ENCODE peak calls at places on chromosomes 1 and 21, in nine cellular contexts. One of them, this sample, is unnamed.
A peak's percentile ranks its signal among the peaks of the same experiment; 100 is the strongest.

GRCh38 chr21:38263493-38263892 is 6.7 kb downstream of the KCNJ15 start:
- DNase-seq in coronary artery: no peak
- DNase-seq in renal cortical epithelial cell: peak; percentile 87
- DNase-seq in dorsolateral prefrontal cortex: no peak
- DNase-seq in progenitor cell of endocrine pancreas: no peak
- DNase-seq in C1 segment of cervical spinal cord: no peak
- DNase-seq in GDM1: no peak
- DNase-seq in right lobe of liver: no peak
- DNase-seq in hepatocyte: no peak
- DNase-seq in this sample: no peak

GRCh38 chr1:171487038-171487437 is 1.7 kb downstream of the PRRC2C start:
- DNase-seq in coronary artery: no peak
- DNase-seq in renal cortical epithelial cell: no peak
- DNase-seq in dorsolateral prefrontal cortex: no peak
- DNase-seq in progenitor cell of endocrine pancreas: no peak
- DNase-seq in C1 segment of cervical spinal cord: no peak
- DNase-seq in GDM1: no peak
- DNase-seq in right lobe of liver: no peak
- DNase-seq in hepatocyte: no peak
- DNase-seq in this sample: no peak

GRCh38 chr1:109975718-109976117 is 8.8 kb upstream of the AHCYL1 start:
- DNase-seq in coronary artery: no peak
- DNase-seq in renal cortical epithelial cell: peak; percentile 97
- DNase-seq in dorsolateral prefrontal cortex: no peak
- DNase-seq in progenitor cell of endocrine pancreas: no peak
- DNase-seq in C1 segment of cervical spinal cord: no peak
- DNase-seq in GDM1: no peak
- DNase-seq in right lobe of liver: no peak
- DNase-seq in hepatocyte: no peak
- DNase-seq in this sample: no peak

GRCh38 chr1:223204424-223204823 is 61.4 kb upstream of the TLR5 start:
- DNase-seq in coronary artery: peak; percentile 43
- DNase-seq in renal cortical epithelial cell: no peak
- DNase-seq in dorsolateral prefrontal cortex: no peak
- DNase-seq in progenitor cell of endocrine pancreas: no peak
- DNase-seq in C1 segment of cervical spinal cord: no peak
- DNase-seq in GDM1: no peak
- DNase-seq in right lobe of liver: no peak
- DNase-seq in hepatocyte: no peak
- DNase-seq in this sample: no peak

GRCh38 chr1:91736999-91737615 is 148.8 kb downstream of the TGFBR3 start:
- DNase-seq in coronary artery: no peak
- DNase-seq in renal cortical epithelial cell: peak; percentile 99
- DNase-seq in dorsolateral prefrontal cortex: no peak
- DNase-seq in progenitor cell of endocrine pancreas: peak; percentile 16
- DNase-seq in C1 segment of cervical spinal cord: no peak
- DNase-seq in GDM1: no peak
- DNase-seq in right lobe of liver: no peak
- DNase-seq in hepatocyte: peak; percentile 81
- DNase-seq in this sample: no peak

GRCh38 chr1:47338249-47339077 is 4.9 kb downstream of the CMPK1 start:
- DNase-seq in coronary artery: no peak
- DNase-seq in renal cortical epithelial cell: no peak
- DNase-seq in dorsolateral prefrontal cortex: no peak
- DNase-seq in progenitor cell of endocrine pancreas: no peak
- DNase-seq in C1 segment of cervical spinal cord: no peak
- DNase-seq in GDM1: no peak
- DNase-seq in right lobe of liver: no peak
- DNase-seq in hepatocyte: no peak
- DNase-seq in this sample: no peak

GRCh38 chr1:17189632-17190525 is 15.0 kb upstream of the PADI1 start:
- DNase-seq in coronary artery: peak; percentile 59
- DNase-seq in renal cortical epithelial cell: peak; percentile 93
- DNase-seq in dorsolateral prefrontal cortex: no peak
- DNase-seq in progenitor cell of endocrine pancreas: no peak
- DNase-seq in C1 segment of cervical spinal cord: no peak
- DNase-seq in GDM1: no peak
- DNase-seq in right lobe of liver: peak; percentile 33
- DNase-seq in hepatocyte: no peak
- DNase-seq in this sample: no peak

GRCh38 chr1:46039571-46040052 is 92.8 kb downstream of the PIK3R3 start:
- DNase-seq in coronary artery: no peak
- DNase-seq in renal cortical epithelial cell: peak; percentile 60
- DNase-seq in dorsolateral prefrontal cortex: no peak
- DNase-seq in progenitor cell of endocrine pancreas: no peak
- DNase-seq in C1 segment of cervical spinal cord: no peak
- DNase-seq in GDM1: no peak
- DNase-seq in right lobe of liver: peak; percentile 60
- DNase-seq in hepatocyte: no peak
- DNase-seq in this sample: no peak

GRCh38 chr1:22296701-22297591 is 154.0 kb upstream of the WNT4 start:
- DNase-seq in coronary artery: peak; percentile 43
- DNase-seq in renal cortical epithelial cell: no peak
- DNase-seq in dorsolateral prefrontal cortex: peak; percentile 8
- DNase-seq in progenitor cell of endocrine pancreas: no peak
- DNase-seq in C1 segment of cervical spinal cord: no peak
- DNase-seq in GDM1: no peak
- DNase-seq in right lobe of liver: peak; percentile 40
- DNase-seq in hepatocyte: no peak
- DNase-seq in this sample: no peak

GRCh38 chr1:171664976-171665375 is 12.5 kb upstream of the MYOC start:
- DNase-seq in coronary artery: no peak
- DNase-seq in renal cortical epithelial cell: peak; percentile 80
- DNase-seq in dorsolateral prefrontal cortex: no peak
- DNase-seq in progenitor cell of endocrine pancreas: no peak
- DNase-seq in C1 segment of cervical spinal cord: no peak
- DNase-seq in GDM1: no peak
- DNase-seq in right lobe of liver: no peak
- DNase-seq in hepatocyte: no peak
- DNase-seq in this sample: no peak

GRCh38 chr1:227949341-227949921 is 1.7 kb upstream of the WNT9A start:
- DNase-seq in coronary artery: no peak
- DNase-seq in renal cortical epithelial cell: no peak
- DNase-seq in dorsolateral prefrontal cortex: no peak
- DNase-seq in progenitor cell of endocrine pancreas: peak; percentile 8
- DNase-seq in C1 segment of cervical spinal cord: no peak
- DNase-seq in GDM1: no peak
- DNase-seq in right lobe of liver: peak; percentile 36
- DNase-seq in hepatocyte: no peak
- DNase-seq in this sample: no peak

GRCh38 chr1:84698718-84699117 is 8.5 kb upstream of the SSX2IP start:
- DNase-seq in coronary artery: no peak
- DNase-seq in renal cortical epithelial cell: peak; percentile 88
- DNase-seq in dorsolateral prefrontal cortex: no peak
- DNase-seq in progenitor cell of endocrine pancreas: no peak
- DNase-seq in C1 segment of cervical spinal cord: no peak
- DNase-seq in GDM1: no peak
- DNase-seq in right lobe of liver: no peak
- DNase-seq in hepatocyte: peak; percentile 68
- DNase-seq in this sample: no peak

GRCh38 chr1:90716552-90717355 is at the start of gene BARHL2:
- DNase-seq in coronary artery: no peak
- DNase-seq in renal cortical epithelial cell: no peak
- DNase-seq in dorsolateral prefrontal cortex: no peak
- DNase-seq in progenitor cell of endocrine pancreas: no peak
- DNase-seq in C1 segment of cervical spinal cord: no peak
- DNase-seq in GDM1: no peak
- DNase-seq in right lobe of liver: no peak
- DNase-seq in hepatocyte: no peak
- DNase-seq in this sample: no peak

GRCh38 chr1:19344831-19345230 is 32.7 kb downstream of the SLC66A1 start:
- DNase-seq in coronary artery: no peak
- DNase-seq in renal cortical epithelial cell: no peak
- DNase-seq in dorsolateral prefrontal cortex: no peak
- DNase-seq in progenitor cell of endocrine pancreas: no peak
- DNase-seq in C1 segment of cervical spinal cord: no peak
- DNase-seq in GDM1: no peak
- DNase-seq in right lobe of liver: no peak
- DNase-seq in hepatocyte: no peak
- DNase-seq in this sample: no peak

GRCh38 chr21:38679531-38679930 is 126.2 kb upstream of the ETS2 start:
- DNase-seq in coronary artery: no peak
- DNase-seq in renal cortical epithelial cell: peak; percentile 74
- DNase-seq in dorsolateral prefrontal cortex: no peak
- DNase-seq in progenitor cell of endocrine pancreas: no peak
- DNase-seq in C1 segment of cervical spinal cord: no peak
- DNase-seq in GDM1: no peak
- DNase-seq in right lobe of liver: no peak
- DNase-seq in hepatocyte: no peak
- DNase-seq in this sample: no peak

GRCh38 chr1:233320023-233320422 is 7.5 kb upstream of the MAP3K21 start:
- DNase-seq in coronary artery: no peak
- DNase-seq in renal cortical epithelial cell: no peak
- DNase-seq in dorsolateral prefrontal cortex: no peak
- DNase-seq in progenitor cell of endocrine pancreas: no peak
- DNase-seq in C1 segment of cervical spinal cord: no peak
- DNase-seq in GDM1: no peak
- DNase-seq in right lobe of liver: no peak
- DNase-seq in hepatocyte: no peak
- DNase-seq in this sample: no peak

GRCh38 chr21:34282223-34282622 is 81.6 kb upstream of the KCNE2 start:
- DNase-seq in coronary artery: no peak
- DNase-seq in renal cortical epithelial cell: no peak
- DNase-seq in dorsolateral prefrontal cortex: no peak
- DNase-seq in progenitor cell of endocrine pancreas: no peak
- DNase-seq in C1 segment of cervical spinal cord: no peak
- DNase-seq in GDM1: no peak
- DNase-seq in right lobe of liver: no peak
- DNase-seq in hepatocyte: no peak
- DNase-seq in this sample: no peak

GRCh38 chr1:25985171-25985570 is 12.7 kb downstream of the PAFAH2 start:
- DNase-seq in coronary artery: no peak
- DNase-seq in renal cortical epithelial cell: peak; percentile 69
- DNase-seq in dorsolateral prefrontal cortex: no peak
- DNase-seq in progenitor cell of endocrine pancreas: no peak
- DNase-seq in C1 segment of cervical spinal cord: no peak
- DNase-seq in GDM1: no peak
- DNase-seq in right lobe of liver: no peak
- DNase-seq in hepatocyte: no peak
- DNase-seq in this sample: no peak

GRCh38 chr1:63458750-63459149 is 64.3 kb downstream of the ITGB3BP start:
- DNase-seq in coronary artery: no peak
- DNase-seq in renal cortical epithelial cell: no peak
- DNase-seq in dorsolateral prefrontal cortex: no peak
- DNase-seq in progenitor cell of endocrine pancreas: no peak
- DNase-seq in C1 segment of cervical spinal cord: no peak
- DNase-seq in GDM1: no peak
- DNase-seq in right lobe of liver: no peak
- DNase-seq in hepatocyte: no peak
- DNase-seq in this sample: no peak

GRCh38 chr1:8382051-8382505 is 64.2 kb downstream of the SLC45A1 start:
- DNase-seq in coronary artery: no peak
- DNase-seq in renal cortical epithelial cell: peak; percentile 92
- DNase-seq in dorsolateral prefrontal cortex: no peak
- DNase-seq in progenitor cell of endocrine pancreas: no peak
- DNase-seq in C1 segment of cervical spinal cord: peak; percentile 60
- DNase-seq in GDM1: no peak
- DNase-seq in right lobe of liver: no peak
- DNase-seq in hepatocyte: no peak
- DNase-seq in this sample: no peak

GRCh38 chr1:20080441-20081330 is 10.7 kb downstream of the PLA2G5 start:
- DNase-seq in coronary artery: no peak
- DNase-seq in renal cortical epithelial cell: no peak
- DNase-seq in dorsolateral prefrontal cortex: no peak
- DNase-seq in progenitor cell of endocrine pancreas: no peak
- DNase-seq in C1 segment of cervical spinal cord: no peak
- DNase-seq in GDM1: peak; percentile 60
- DNase-seq in right lobe of liver: no peak
- DNase-seq in hepatocyte: no peak
- DNase-seq in this sample: no peak

GRCh38 chr21:17352937-17353655 is 159.7 kb upstream of the CXADR start:
- DNase-seq in coronary artery: no peak
- DNase-seq in renal cortical epithelial cell: no peak
- DNase-seq in dorsolateral prefrontal cortex: no peak
- DNase-seq in progenitor cell of endocrine pancreas: no peak
- DNase-seq in C1 segment of cervical spinal cord: no peak
- DNase-seq in GDM1: no peak
- DNase-seq in right lobe of liver: no peak
- DNase-seq in hepatocyte: no peak
- DNase-seq in this sample: no peak

GRCh38 chr1:171345536-171345935 is 31.6 kb downstream of the FMO4 start:
- DNase-seq in coronary artery: no peak
- DNase-seq in renal cortical epithelial cell: no peak
- DNase-seq in dorsolateral prefrontal cortex: no peak
- DNase-seq in progenitor cell of endocrine pancreas: no peak
- DNase-seq in C1 segment of cervical spinal cord: no peak
- DNase-seq in GDM1: no peak
- DNase-seq in right lobe of liver: no peak
- DNase-seq in hepatocyte: no peak
- DNase-seq in this sample: no peak

GRCh38 chr21:45540601-45540970 is 1.7 kb downstream of the SLC19A1 start:
- DNase-seq in coronary artery: peak; percentile 64
- DNase-seq in renal cortical epithelial cell: no peak
- DNase-seq in dorsolateral prefrontal cortex: no peak
- DNase-seq in progenitor cell of endocrine pancreas: no peak
- DNase-seq in C1 segment of cervical spinal cord: no peak
- DNase-seq in GDM1: no peak
- DNase-seq in right lobe of liver: peak; percentile 47
- DNase-seq in hepatocyte: no peak
- DNase-seq in this sample: no peak

GRCh38 chr1:15703562-15703961 is 19.4 kb downstream of the PLEKHM2 start:
- DNase-seq in coronary artery: peak; percentile 92
- DNase-seq in renal cortical epithelial cell: peak; percentile 95
- DNase-seq in dorsolateral prefrontal cortex: peak; percentile 88
- DNase-seq in progenitor cell of endocrine pancreas: no peak
- DNase-seq in C1 segment of cervical spinal cord: peak; percentile 11
- DNase-seq in GDM1: no peak
- DNase-seq in right lobe of liver: no peak
- DNase-seq in hepatocyte: peak; percentile 86
- DNase-seq in this sample: peak; percentile 58

GRCh38 chr1:25580933-25581332 is 35.7 kb upstream of the MAN1C1 start:
- DNase-seq in coronary artery: no peak
- DNase-seq in renal cortical epithelial cell: no peak
- DNase-seq in dorsolateral prefrontal cortex: no peak
- DNase-seq in progenitor cell of endocrine pancreas: no peak
- DNase-seq in C1 segment of cervical spinal cord: no peak
- DNase-seq in GDM1: no peak
- DNase-seq in right lobe of liver: no peak
- DNase-seq in hepatocyte: no peak
- DNase-seq in this sample: no peak

GRCh38 chr1:150196411-150196810 is 39.5 kb downstream of the ANP32E start:
- DNase-seq in coronary artery: no peak
- DNase-seq in renal cortical epithelial cell: no peak
- DNase-seq in dorsolateral prefrontal cortex: no peak
- DNase-seq in progenitor cell of endocrine pancreas: no peak
- DNase-seq in C1 segment of cervical spinal cord: no peak
- DNase-seq in GDM1: no peak
- DNase-seq in right lobe of liver: no peak
- DNase-seq in hepatocyte: no peak
- DNase-seq in this sample: no peak

GRCh38 chr1:27864264-27864895 is 8.0 kb upstream of the THEMIS2 start:
- DNase-seq in coronary artery: no peak
- DNase-seq in renal cortical epithelial cell: no peak
- DNase-seq in dorsolateral prefrontal cortex: no peak
- DNase-seq in progenitor cell of endocrine pancreas: no peak
- DNase-seq in C1 segment of cervical spinal cord: no peak
- DNase-seq in GDM1: peak; percentile 44
- DNase-seq in right lobe of liver: no peak
- DNase-seq in hepatocyte: no peak
- DNase-seq in this sample: no peak

GRCh38 chr21:15688809-15689208 is 41.0 kb upstream of the USP25 start:
- DNase-seq in coronary artery: no peak
- DNase-seq in renal cortical epithelial cell: no peak
- DNase-seq in dorsolateral prefrontal cortex: no peak
- DNase-seq in progenitor cell of endocrine pancreas: no peak
- DNase-seq in C1 segment of cervical spinal cord: no peak
- DNase-seq in GDM1: no peak
- DNase-seq in right lobe of liver: no peak
- DNase-seq in hepatocyte: no peak
- DNase-seq in this sample: no peak

GRCh38 chr21:45157932-45158331 is 83.6 kb downstream of the ADARB1 start:
- DNase-seq in coronary artery: no peak
- DNase-seq in renal cortical epithelial cell: no peak
- DNase-seq in dorsolateral prefrontal cortex: no peak
- DNase-seq in progenitor cell of endocrine pancreas: no peak
- DNase-seq in C1 segment of cervical spinal cord: no peak
- DNase-seq in GDM1: no peak
- DNase-seq in right lobe of liver: no peak
- DNase-seq in hepatocyte: no peak
- DNase-seq in this sample: no peak

GRCh38 chr1:44036409-44037111 is 5.3 kb upstream of the SLC6A9 start:
- DNase-seq in coronary artery: no peak
- DNase-seq in renal cortical epithelial cell: peak; percentile 50
- DNase-seq in dorsolateral prefrontal cortex: peak; percentile 76
- DNase-seq in progenitor cell of endocrine pancreas: peak; percentile 49
- DNase-seq in C1 segment of cervical spinal cord: peak; percentile 55
- DNase-seq in GDM1: peak; percentile 46
- DNase-seq in right lobe of liver: peak; percentile 70
- DNase-seq in hepatocyte: peak; percentile 81
- DNase-seq in this sample: peak; percentile 69

This sample was measured in hypothalamus.